ENCODE peak calls at places on chromosomes 5 and 9, in five cellular contexts. X, P, H, M and J are unnamed samples.

GRCh38 chr9:69379250-69379982 is 54.4 kb downstream of the ENTREP1 start:
- DNase-seq in X (peak), P (peak), H (no peak), M (no peak), J (peak)

GRCh38 chr9:130939405-130939941 is 426 bp upstream of the FIBCD1 start:
- DNase-seq in X (no peak), P (no peak), H (no peak), M (peak), J (peak)

GRCh38 chr5:1923766-1924165 is 41.0 kb upstream of the IRX4 start:
- DNase-seq in X (no peak), P (no peak), H (peak), M (no peak), J (no peak)

GRCh38 chr5:178314961-178315820 is 82.6 kb upstream of the PHYKPL start:
- DNase-seq in X (no peak), P (no peak), H (no peak), M (no peak), J (no peak)

GRCh38 chr5:33233013-33233463 is 207.7 kb upstream of the TARS1 start:
- DNase-seq in X (peak), P (peak), H (no peak), M (no peak), J (no peak)

GRCh38 chr5:171226864-171227263 is 82.2 kb upstream of the TLX3 start:
- DNase-seq in X (peak), P (no peak), H (no peak), M (no peak), J (no peak)

GRCh38 chr5:9888517-9888916 is 258.4 kb upstream of the TAS2R1 start:
- DNase-seq in X (peak), P (peak), H (no peak), M (no peak), J (peak)

GRCh38 chr5:151153766-151154272 is 3.8 kb downstream of the ANXA6 start:
- DNase-seq in X (no peak), P (no peak), H (no peak), M (no peak), J (no peak)

GRCh38 chr9:35996358-35996970 is 38.5 kb upstream of the OR2S2 start:
- DNase-seq in X (peak), P (peak), H (no peak), M (no peak), J (peak)

GRCh38 chr9:120080781-120081180 is 499.2 kb downstream of the CDK5RAP2 start:
- DNase-seq in X (no peak), P (no peak), H (no peak), M (no peak), J (no peak)

GRCh38 chr9:93650448-93650847 is 74.1 kb downstream of the PHF2 start:
- DNase-seq in X (no peak), P (no peak), H (peak), M (no peak), J (no peak)

GRCh38 chr9:15693701-15694100 is 140.9 kb downstream of the CCDC171 start:
- DNase-seq in X (no peak), P (no peak), H (no peak), M (no peak), J (no peak)

GRCh38 chr9:135214706-135215105 is 127.2 kb downstream of the OLFM1 start:
- DNase-seq in X (no peak), P (no peak), H (no peak), M (no peak), J (no peak)

GRCh38 chr5:135560858-135561257 is 17.9 kb downstream of the CXCL14 start:
- DNase-seq in X (peak), P (peak), H (peak), M (peak), J (peak)

GRCh38 chr5:148684528-148684927 is 30.2 kb upstream of the HTR4 start:
- DNase-seq in X (peak), P (no peak), H (no peak), M (no peak), J (peak)

GRCh38 chr5:148688787-148689186 is 34.5 kb upstream of the HTR4 start:
- DNase-seq in X (no peak), P (no peak), H (no peak), M (no peak), J (no peak)

GRCh38 chr5:148685520-148686134 is 31.3 kb upstream of the HTR4 start:
- DNase-seq in X (no peak), P (peak), H (no peak), M (no peak), J (peak)

GRCh38 chr5:148687871-148688270 is 33.5 kb upstream of the HTR4 start:
- DNase-seq in X (no peak), P (no peak), H (no peak), M (no peak), J (no peak)

GRCh38 chr5:148687427-148687826 is 33.1 kb upstream of the HTR4 start:
- DNase-seq in X (peak), P (no peak), H (no peak), M (peak), J (peak)
- TF ChIP-seq CTCF in X (peak), P (peak), H (no peak), M (peak), J (peak)

GRCh38 chr5:179820127-179820482 is 600 bp upstream of the SQSTM1 start:
- DNase-seq in X (no peak), P (no peak), H (no peak), M (no peak), J (no peak)
- H3K4me3 ChIP-seq in X (peak), P (peak), H (peak), M (no peak), J (peak)

GRCh38 chr5:65307088-65307487 is 174.6 kb downstream of the ADAMTS6 start:
- DNase-seq in X (peak), P (peak), H (no peak), M (no peak), J (no peak)

GRCh38 chr5:65305913-65306312 is 175.8 kb downstream of the ADAMTS6 start:
- DNase-seq in X (peak), P (peak), H (no peak), M (no peak), J (no peak)
- TF ChIP-seq CTCF in X (no peak), P (no peak), H (no peak), M (no peak), J (no peak)

DNA sequence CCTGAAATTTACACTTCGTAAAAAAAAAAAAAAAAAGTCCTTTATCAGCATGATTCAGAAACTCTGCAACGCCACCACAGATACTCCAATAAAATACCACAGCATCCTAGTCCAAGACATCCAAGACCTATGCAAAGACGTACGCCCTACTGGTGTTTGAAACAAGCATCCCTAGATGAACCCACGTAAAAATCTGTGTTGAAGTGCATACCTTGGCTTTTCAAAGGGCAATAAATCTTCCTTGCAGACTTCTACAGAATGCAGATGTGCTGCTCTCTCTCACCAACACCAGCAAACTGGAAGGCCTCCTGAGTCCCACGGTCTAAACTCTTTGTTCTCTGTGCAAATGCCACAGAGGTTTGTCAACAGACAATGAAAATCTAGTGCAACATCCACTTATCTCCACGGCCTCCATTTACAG is 38.8 kb downstream of the MYO10 start:
- DNase-seq in X (peak), P (peak), H (no peak), M (no peak), J (peak)
- H3K4me3 ChIP-seq in X (no peak), P (no peak), H (no peak), M (no peak), J (no peak)

DNA sequence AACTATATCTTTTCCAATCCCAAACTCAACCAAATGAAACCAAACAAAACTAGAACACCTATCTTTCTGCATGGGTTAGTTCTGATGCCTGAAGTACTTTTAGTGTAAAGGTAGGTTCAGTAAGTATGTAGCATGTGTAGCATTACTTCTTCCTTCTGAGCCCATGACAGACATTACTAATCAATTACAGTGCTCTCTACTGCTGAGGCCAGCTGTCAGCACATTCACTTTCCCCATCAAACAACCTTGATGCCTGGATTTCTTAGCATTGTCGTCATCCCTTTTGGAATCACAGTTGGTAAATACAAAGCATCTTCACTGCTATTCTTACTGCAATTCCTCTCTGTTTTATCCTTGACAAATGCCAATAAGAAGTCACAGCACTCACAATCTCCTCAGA is 103.2 kb downstream of the PTTG1 start:
- DNase-seq in X (no peak), P (no peak), H (no peak), M (no peak), J (no peak)
- TF ChIP-seq CTCF in X (no peak), P (no peak), H (no peak), M (no peak), J (no peak)

GRCh38 chr9:95045751-95046150 is 271.8 kb downstream of the FANCC start:
- DNase-seq in X (no peak), P (no peak), H (no peak), M (no peak), J (no peak)
- H3K4me3 ChIP-seq in X (no peak), P (no peak), H (no peak), M (no peak), J (no peak)

GRCh38 chr5:123554601-123555000 is 42.6 kb downstream of the CSNK1G3 start:
- DNase-seq in X (no peak), P (no peak), H (no peak), M (no peak), J (no peak)
- TF ChIP-seq CTCF in X (no peak), P (no peak), H (no peak), M (no peak), J (no peak)

DNA sequence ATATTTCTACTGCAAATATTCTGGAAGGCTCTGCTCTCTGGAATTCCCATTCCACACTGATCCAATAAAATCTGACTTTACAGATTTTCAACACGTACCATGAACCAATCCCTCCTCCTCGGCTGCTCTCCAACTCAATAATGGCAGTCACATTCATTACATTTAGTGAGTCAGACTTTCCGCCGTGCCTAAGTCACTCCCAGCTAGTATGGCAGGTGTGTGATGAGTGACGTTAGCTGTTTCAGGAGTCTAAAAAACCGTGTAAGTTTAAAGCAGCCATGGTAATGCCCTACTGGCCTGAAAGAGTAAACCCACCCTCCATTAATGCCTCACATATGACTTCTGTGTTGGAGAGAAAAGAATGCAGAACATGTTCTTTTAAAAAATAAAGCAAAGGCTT is 3.3 kb downstream of the FBN2 start:
- DNase-seq in X (peak), P (no peak), H (no peak), M (no peak), J (peak)
- H3K4me3 ChIP-seq in X (no peak), P (no peak), H (no peak), M (no peak), J (no peak)

DNA sequence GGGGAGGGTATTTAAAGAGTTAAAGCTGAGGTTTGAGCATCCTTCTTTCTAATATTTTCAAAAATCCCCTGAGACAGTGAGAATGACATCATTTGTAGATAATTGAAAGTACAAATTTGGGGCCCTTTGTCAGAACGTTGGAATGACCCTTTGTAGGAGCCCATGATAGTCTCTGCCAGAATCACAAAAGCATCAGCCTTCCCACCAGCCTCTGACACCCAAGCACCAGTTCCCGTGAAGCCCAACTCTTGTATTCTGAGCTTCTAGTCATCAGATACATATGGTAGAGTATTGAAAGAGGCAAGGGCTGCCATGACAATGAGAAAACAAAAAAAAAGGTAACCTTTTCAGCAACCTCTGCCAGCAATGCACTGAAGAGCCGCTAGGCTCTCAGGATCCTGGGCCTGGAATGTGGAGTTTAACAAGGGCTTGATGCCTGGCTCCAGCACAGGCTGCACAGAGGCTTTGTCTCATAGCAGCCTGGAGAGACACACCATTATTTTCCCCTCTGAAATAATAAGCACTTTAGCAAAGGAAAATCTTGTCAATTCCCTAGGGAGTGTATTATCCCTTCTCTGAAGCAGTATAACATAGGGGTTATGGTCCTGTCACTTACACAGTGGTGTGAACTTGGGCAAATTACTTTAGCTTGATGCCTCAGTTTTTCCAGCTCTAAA is 114.4 kb downstream of the ZNF608 start:
- DNase-seq in X (peak), P (no peak), H (no peak), M (no peak), J (peak)
- TF ChIP-seq CTCF in X (no peak), P (no peak), H (no peak), M (no peak), J (peak)